ENCODE peak calls at places on chromosomes 4 and X, in ten cellular contexts. One of them, this sample, is unnamed.

GRCh38 chrX:39755152-39756032 is 342.4 kb downstream of the BCOR start:
- DNase-seq in ovary: peak; percentile 75
- DNase-seq in MM.1S: no peak
- DNase-seq in A673: peak; percentile 85
- DNase-seq in left lung: peak; percentile 77
- DNase-seq in neural progenitor cell: peak; percentile 68
- DNase-seq in tibial artery: peak; percentile 88
- DNase-seq in upper lobe of left lung: peak; percentile 87
- DNase-seq in OCI-LY7: peak; percentile 75
- DNase-seq in pancreas: peak; percentile 63
- DNase-seq in this sample: peak; percentile 94

GRCh38 chr4:55819634-55820033 is at the start of gene EXOC1L:
- DNase-seq in MM.1S: no peak
- DNase-seq in ovary: peak; percentile 33
- DNase-seq in pancreas: no peak
- DNase-seq in left lung: no peak
- DNase-seq in tibial artery: no peak
- DNase-seq in A673: peak; percentile 18
- DNase-seq in neural progenitor cell: peak; percentile 82
- DNase-seq in OCI-LY7: no peak
- DNase-seq in upper lobe of left lung: peak; percentile 47
- DNase-seq in this sample: peak; percentile 78

GRCh38 chrX:114924846-114925245 is 92.6 kb downstream of the IL13RA2 start:
- DNase-seq in upper lobe of left lung: no peak
- DNase-seq in MM.1S: no peak
- DNase-seq in left lung: no peak
- DNase-seq in ovary: no peak
- DNase-seq in neural progenitor cell: no peak
- DNase-seq in OCI-LY7: no peak
- DNase-seq in pancreas: no peak
- DNase-seq in tibial artery: no peak
- DNase-seq in A673: no peak
- DNase-seq in this sample: peak; percentile 81

GRCh38 chrX:48508400-48509244 is at the start of gene PORCN:
- DNase-seq in MM.1S: peak; percentile 70
- DNase-seq in pancreas: peak; percentile 73
- DNase-seq in A673: peak; percentile 79
- DNase-seq in OCI-LY7: peak; percentile 81
- DNase-seq in upper lobe of left lung: peak; percentile 96
- DNase-seq in neural progenitor cell: peak; percentile 84
- DNase-seq in tibial artery: peak; percentile 79
- DNase-seq in left lung: peak; percentile 95
- DNase-seq in ovary: peak; percentile 88
- DNase-seq in this sample: peak; percentile 78

GRCh38 chr4:76197971-76198410 is 15.6 kb downstream of the SCARB2 start:
- DNase-seq in A673: no peak
- DNase-seq in upper lobe of left lung: peak; percentile 28
- DNase-seq in neural progenitor cell: peak; percentile 45
- DNase-seq in ovary: peak; percentile 63
- DNase-seq in left lung: peak; percentile 80
- DNase-seq in pancreas: peak; percentile 43
- DNase-seq in MM.1S: peak; percentile 78
- DNase-seq in tibial artery: peak; percentile 63
- DNase-seq in OCI-LY7: no peak
- DNase-seq in this sample: no peak

GRCh38 chr4:16667464-16667863 is 231.0 kb downstream of the LDB2 start:
- DNase-seq in neural progenitor cell: no peak
- DNase-seq in ovary: no peak
- DNase-seq in MM.1S: no peak
- DNase-seq in pancreas: no peak
- DNase-seq in upper lobe of left lung: no peak
- DNase-seq in left lung: no peak
- DNase-seq in tibial artery: no peak
- DNase-seq in OCI-LY7: no peak
- DNase-seq in A673: no peak
- DNase-seq in this sample: no peak

GRCh38 chrX:22090181-22090580 is 58.1 kb downstream of the PHEX start:
- DNase-seq in upper lobe of left lung: no peak
- DNase-seq in ovary: no peak
- DNase-seq in tibial artery: no peak
- DNase-seq in OCI-LY7: no peak
- DNase-seq in MM.1S: no peak
- DNase-seq in left lung: no peak
- DNase-seq in pancreas: no peak
- DNase-seq in A673: no peak
- DNase-seq in neural progenitor cell: no peak
- DNase-seq in this sample: peak; percentile 61

GRCh38 chr4:176791591-176792347 is 953 bp downstream of the VEGFC start:
- DNase-seq in upper lobe of left lung: peak; percentile 89
- DNase-seq in neural progenitor cell: peak; percentile 67
- DNase-seq in OCI-LY7: no peak
- DNase-seq in left lung: peak; percentile 84
- DNase-seq in ovary: peak; percentile 48
- DNase-seq in MM.1S: peak; percentile 43
- DNase-seq in A673: peak; percentile 6
- DNase-seq in pancreas: no peak
- DNase-seq in tibial artery: no peak
- DNase-seq in this sample: peak; percentile 58

GRCh38 chr4:128517739-128518510 is 230.3 kb upstream of the PGRMC2 start:
- DNase-seq in tibial artery: peak; percentile 59
- DNase-seq in upper lobe of left lung: no peak
- DNase-seq in OCI-LY7: no peak
- DNase-seq in ovary: peak; percentile 63
- DNase-seq in left lung: no peak
- DNase-seq in MM.1S: peak; percentile 50
- DNase-seq in A673: peak; percentile 84
- DNase-seq in neural progenitor cell: peak; percentile 13
- DNase-seq in pancreas: peak; percentile 24
- DNase-seq in this sample: peak; percentile 94

GRCh38 chr4:128519163-128519810 is 231.7 kb upstream of the PGRMC2 start:
- DNase-seq in ovary: peak; percentile 64
- DNase-seq in upper lobe of left lung: peak; percentile 45
- DNase-seq in MM.1S: no peak
- DNase-seq in left lung: no peak
- DNase-seq in tibial artery: no peak
- DNase-seq in neural progenitor cell: no peak
- DNase-seq in OCI-LY7: no peak
- DNase-seq in pancreas: no peak
- DNase-seq in A673: no peak
- DNase-seq in this sample: peak; percentile 34

GRCh38 chr4:128521634-128522253 is 234.1 kb upstream of the PGRMC2 start:
- DNase-seq in tibial artery: no peak
- DNase-seq in neural progenitor cell: no peak
- DNase-seq in MM.1S: no peak
- DNase-seq in OCI-LY7: no peak
- DNase-seq in upper lobe of left lung: no peak
- DNase-seq in ovary: no peak
- DNase-seq in A673: no peak
- DNase-seq in pancreas: no peak
- DNase-seq in left lung: no peak
- DNase-seq in this sample: peak; percentile 68

GRCh38 chr4:128524311-128524710 is 236.7 kb upstream of the PGRMC2 start:
- DNase-seq in OCI-LY7: no peak
- DNase-seq in A673: no peak
- DNase-seq in pancreas: no peak
- DNase-seq in tibial artery: peak; percentile 67
- DNase-seq in ovary: no peak
- DNase-seq in neural progenitor cell: no peak
- DNase-seq in upper lobe of left lung: no peak
- DNase-seq in MM.1S: no peak
- DNase-seq in left lung: peak; percentile 80
- DNase-seq in this sample: peak; percentile 86

GRCh38 chr4:128521156-128521555 is 233.5 kb upstream of the PGRMC2 start:
- DNase-seq in left lung: no peak
- DNase-seq in ovary: no peak
- DNase-seq in tibial artery: no peak
- DNase-seq in upper lobe of left lung: no peak
- DNase-seq in pancreas: no peak
- DNase-seq in A673: no peak
- DNase-seq in neural progenitor cell: no peak
- DNase-seq in MM.1S: no peak
- DNase-seq in OCI-LY7: no peak
- DNase-seq in this sample: no peak
- H3K27ac ChIP-seq in left lung: no peak overlapping the region
- H3K27ac ChIP-seq in ovary: no peak overlapping the region
- H3K27ac ChIP-seq in tibial artery: peak overlapping the region; percentile 83
- H3K27ac ChIP-seq in upper lobe of left lung: no peak overlapping the region
- H3K27ac ChIP-seq in pancreas: no peak overlapping the region
- H3K27ac ChIP-seq in A673: no peak overlapping the region
- H3K27ac ChIP-seq in neural progenitor cell: no peak overlapping the region
- H3K27ac ChIP-seq in MM.1S: no peak overlapping the region
- H3K27ac ChIP-seq in OCI-LY7: no peak overlapping the region
- H3K27ac ChIP-seq in this sample: no peak overlapping the region

DNA sequence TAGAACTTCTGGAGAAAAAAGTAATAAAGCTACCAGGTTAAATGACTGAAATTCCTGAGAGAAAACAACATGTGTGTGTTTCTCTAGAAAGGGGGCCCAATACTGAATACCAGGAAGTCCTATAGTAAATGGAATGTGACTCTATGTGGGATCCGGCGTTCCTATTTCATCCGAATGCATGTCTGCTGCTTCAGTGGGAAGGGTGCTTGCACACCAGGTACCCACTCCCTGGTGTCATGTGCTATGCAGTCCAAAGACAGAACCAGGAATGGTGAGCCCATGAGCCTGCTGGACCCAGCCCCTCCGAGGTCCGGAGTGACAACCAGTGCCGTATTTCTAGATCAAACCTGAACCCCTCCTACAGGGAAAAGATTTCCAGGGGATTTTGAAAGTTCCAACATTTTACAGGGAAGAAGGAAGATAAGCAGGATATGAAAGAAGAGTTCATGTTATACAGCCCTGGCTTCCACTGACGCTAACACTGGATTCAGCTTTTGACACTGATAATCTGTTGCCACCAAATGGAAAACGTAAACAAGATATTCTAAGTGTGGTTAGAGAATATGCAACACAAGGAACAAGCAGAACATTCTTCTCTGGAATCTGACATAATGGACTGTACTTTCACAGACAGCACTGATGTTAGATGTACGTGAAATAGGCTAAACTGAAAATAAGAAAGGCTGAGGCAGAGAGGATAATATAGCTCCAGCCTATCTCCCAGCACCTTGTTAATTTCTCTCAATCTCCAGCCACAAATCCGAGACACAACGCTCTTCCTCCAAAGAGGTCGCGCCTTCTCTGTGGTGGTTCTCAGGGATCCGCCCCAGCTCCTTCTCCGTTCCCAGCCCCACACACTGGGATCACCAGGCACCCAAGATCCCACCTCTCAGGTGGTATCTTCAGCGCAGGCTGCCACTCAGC is 725 bp upstream of the CXCL1 start:
- DNase-seq in OCI-LY7: no peak
- DNase-seq in neural progenitor cell: no peak
- DNase-seq in MM.1S: no peak
- DNase-seq in pancreas: no peak
- DNase-seq in tibial artery: no peak
- DNase-seq in upper lobe of left lung: no peak
- DNase-seq in left lung: no peak
- DNase-seq in ovary: no peak
- DNase-seq in A673: no peak
- DNase-seq in this sample: no peak
- H3K4me3 ChIP-seq in OCI-LY7: no peak overlapping the region
- H3K4me3 ChIP-seq in neural progenitor cell: peak overlapping the region; percentile 71
- H3K4me3 ChIP-seq in MM.1S: no peak overlapping the region
- H3K4me3 ChIP-seq in pancreas: peak overlapping the region; percentile 41
- H3K4me3 ChIP-seq in tibial artery: peak overlapping the region; percentile 52
- H3K4me3 ChIP-seq in upper lobe of left lung: peak overlapping the region; percentile 62
- H3K4me3 ChIP-seq in left lung: peak overlapping the region; percentile 46
- H3K4me3 ChIP-seq in ovary: peak overlapping the region; percentile 43
- H3K4me3 ChIP-seq in A673: peak overlapping the region; percentile 46
- H3K4me3 ChIP-seq in this sample: peak overlapping the region; percentile 59

GRCh38 chr4:30461218-30461617 is 259.0 kb upstream of the PCDH7 start:
- DNase-seq in pancreas: no peak
- DNase-seq in left lung: no peak
- DNase-seq in upper lobe of left lung: no peak
- DNase-seq in OCI-LY7: no peak
- DNase-seq in ovary: no peak
- DNase-seq in A673: no peak
- DNase-seq in MM.1S: peak; percentile 64
- DNase-seq in neural progenitor cell: peak; percentile 51
- DNase-seq in tibial artery: no peak
- DNase-seq in this sample: no peak
- H3K4me1 ChIP-seq in pancreas: no peaks in the 10 kb centered on the region
- H3K4me1 ChIP-seq in left lung: no peaks in the 10 kb centered on the region
- H3K4me1 ChIP-seq in upper lobe of left lung: no peaks in the 10 kb centered on the region
- H3K4me1 ChIP-seq in OCI-LY7: no peaks in the 10 kb centered on the region
- H3K4me1 ChIP-seq in ovary: no peaks in the 10 kb centered on the region
- H3K4me1 ChIP-seq in A673: no peaks in the 10 kb centered on the region
- H3K4me1 ChIP-seq in MM.1S: peaks cover 16% of the 10 kb centered on the region
- H3K4me1 ChIP-seq in neural progenitor cell: peaks cover 13% of the 10 kb centered on the region
- H3K4me1 ChIP-seq in tibial artery: no peaks in the 10 kb centered on the region
- H3K4me1 ChIP-seq in this sample: no peaks in the 10 kb centered on the region

GRCh38 chrX:53093177-53093655 is 726 bp upstream of the KANTR start:
- DNase-seq in upper lobe of left lung: peak; percentile 93
- DNase-seq in OCI-LY7: peak; percentile 78
- DNase-seq in ovary: peak; percentile 85
- DNase-seq in A673: peak; percentile 88
- DNase-seq in left lung: peak; percentile 93
- DNase-seq in tibial artery: peak; percentile 82
- DNase-seq in MM.1S: peak; percentile 76
- DNase-seq in pancreas: peak; percentile 76
- DNase-seq in neural progenitor cell: peak; percentile 88
- DNase-seq in this sample: peak; percentile 86

GRCh38 chrX:53093748-53094583 is at the start of gene KANTR:
- DNase-seq in left lung: peak; percentile 88
- DNase-seq in upper lobe of left lung: peak; percentile 94
- DNase-seq in OCI-LY7: peak; percentile 94
- DNase-seq in tibial artery: peak; percentile 87
- DNase-seq in pancreas: peak; percentile 89
- DNase-seq in A673: peak; percentile 97
- DNase-seq in ovary: peak; percentile 88
- DNase-seq in neural progenitor cell: peak; percentile 96
- DNase-seq in MM.1S: peak; percentile 91
- DNase-seq in this sample: peak; percentile 95

GRCh38 chrX:53089224-53089842 is 4.6 kb upstream of the KANTR start:
- DNase-seq in OCI-LY7: peak; percentile 58
- DNase-seq in upper lobe of left lung: no peak
- DNase-seq in tibial artery: peak; percentile 64
- DNase-seq in pancreas: peak; percentile 36
- DNase-seq in neural progenitor cell: peak; percentile 52
- DNase-seq in A673: peak; percentile 73
- DNase-seq in ovary: peak; percentile 63
- DNase-seq in MM.1S: peak; percentile 44
- DNase-seq in left lung: no peak
- DNase-seq in this sample: peak; percentile 76

GRCh38 chrX:53088136-53088974 is 5.6 kb upstream of the KANTR start:
- DNase-seq in left lung: peak; percentile 82
- DNase-seq in pancreas: peak; percentile 81
- DNase-seq in neural progenitor cell: peak; percentile 89
- DNase-seq in MM.1S: no peak
- DNase-seq in upper lobe of left lung: peak; percentile 88
- DNase-seq in tibial artery: peak; percentile 73
- DNase-seq in A673: peak; percentile 88
- DNase-seq in OCI-LY7: no peak
- DNase-seq in ovary: peak; percentile 92
- DNase-seq in this sample: peak; percentile 84

DNA sequence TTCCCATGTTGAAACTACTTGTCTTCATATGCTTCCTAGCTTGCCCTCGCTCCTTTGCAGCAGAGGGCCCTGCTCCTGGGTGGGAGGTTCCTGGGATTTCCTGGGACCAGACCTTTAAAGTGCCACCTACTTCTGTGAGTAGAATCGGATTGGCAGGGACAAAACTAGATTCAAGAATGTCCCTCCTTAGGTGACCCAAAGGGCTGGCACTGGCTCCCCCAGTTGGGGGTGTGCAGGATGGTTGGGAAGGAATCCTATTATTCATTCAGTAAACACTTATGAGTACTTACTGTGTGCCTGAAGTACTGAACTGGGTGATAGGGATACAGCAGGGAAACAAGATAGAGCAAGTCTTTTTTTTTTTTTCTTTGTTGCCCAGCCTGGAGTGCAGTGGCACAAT is 2.6 kb upstream of the KANTR start:
- DNase-seq in MM.1S: no peak
- DNase-seq in upper lobe of left lung: no peak
- DNase-seq in tibial artery: no peak
- DNase-seq in neural progenitor cell: no peak
- DNase-seq in pancreas: no peak
- DNase-seq in A673: no peak
- DNase-seq in left lung: no peak
- DNase-seq in OCI-LY7: no peak
- DNase-seq in ovary: peak; percentile 24
- DNase-seq in this sample: no peak
- H3K27ac ChIP-seq in MM.1S: no peak overlapping the region
- H3K27ac ChIP-seq in upper lobe of left lung: peak overlapping the region; percentile 56
- H3K27ac ChIP-seq in tibial artery: no peak overlapping the region
- H3K27ac ChIP-seq in neural progenitor cell: no peak overlapping the region
- H3K27ac ChIP-seq in pancreas: no peak overlapping the region
- H3K27ac ChIP-seq in A673: no peak overlapping the region
- H3K27ac ChIP-seq in left lung: no peak overlapping the region
- H3K27ac ChIP-seq in OCI-LY7: no peak overlapping the region
- H3K27ac ChIP-seq in ovary: no peak overlapping the region
- H3K27ac ChIP-seq in this sample: no peak overlapping the region

This sample was measured in cardiac muscle cell.